ENCODE peak calls at places on chromosomes 12 and 14, in ten cellular contexts. H is HCT116, Q is fibroblast of lung, S is MM.1S, J is GM23248, A is PC-9, W is mammary epithelial cell, T is PC-3, M is neuronal stem cell, K is GM23338. P is an unnamed sample.

GRCh38 chr12:131209082-131210070 is 255.7 kb downstream of the ADGRD1 start:
- DNase-seq in W (no peak), K (no peak), Q (no peak), T (no peak), A (no peak), M (no peak), H (no peak), S (no peak), J (no peak), P (no peak)

GRCh38 chr12:57236925-57237652 is 7.6 kb downstream of the SHMT2 start:
- DNase-seq in K (no peak), T (no peak), Q (peak), A (peak), S (no peak), H (no peak), M (no peak), W (no peak), J (peak), P (peak)

GRCh38 chr14:76919811-76920571 is 93.8 kb downstream of the LRRC74A start:
- DNase-seq in A (no peak), T (peak), H (no peak), Q (peak), J (peak), W (peak), S (no peak), M (no peak), K (peak), P (peak)

GRCh38 chr12:90954921-90955320 is at the start of gene CCER1:
- DNase-seq in Q (no peak), J (no peak), M (no peak), T (no peak), H (no peak), W (no peak), K (no peak), S (no peak), A (no peak), P (no peak)

GRCh38 chr14:35285168-35285990 is 6.8 kb upstream of the PSMA6 start:
- DNase-seq in H (no peak), M (no peak), T (peak), K (no peak), S (peak), J (peak), A (no peak), W (peak), Q (no peak), P (peak)

GRCh38 chr12:83514372-83514771 is 827.7 kb downstream of the TMTC2 start:
- DNase-seq in M (no peak), A (no peak), T (peak), K (no peak), J (no peak), Q (no peak), H (peak), S (peak), W (peak), P (no peak)

GRCh38 chr14:55781046-55781445 is 201.0 kb downstream of the KTN1 start:
- DNase-seq in H (no peak), K (no peak), M (no peak), Q (no peak), T (no peak), W (no peak), A (no peak), S (no peak), J (no peak), P (no peak)

GRCh38 chr14:96501383-96501745 is 818 bp upstream of the PAPOLA start:
- DNase-seq in J (no peak), A (no peak), H (no peak), S (peak), Q (no peak), K (no peak), M (no peak), W (no peak), T (peak), P (peak)

GRCh38 chr14:32254952-32255679 is 52.0 kb upstream of the RNU6-8 start:
- DNase-seq in A (peak), M (peak), H (peak), Q (peak), S (peak), J (peak), K (peak), W (peak), T (peak), P (peak)

GRCh38 chr14:49489341-49489740 is 96.8 kb downstream of the RPS29 start:
- DNase-seq in A (no peak), T (no peak), W (no peak), M (no peak), K (no peak), H (no peak), J (no peak), Q (no peak), S (no peak), P (no peak)

GRCh38 chr14:47148686-47149085 is 497.1 kb upstream of the RPL10L start:
- DNase-seq in A (no peak), K (no peak), T (no peak), H (no peak), S (no peak), M (no peak), J (no peak), W (no peak), Q (no peak), P (no peak)

GRCh38 chr14:102554835-102555819 is 37.3 kb upstream of the RCOR1 start:
- DNase-seq in J (peak), W (no peak), M (peak), A (no peak), K (peak), Q (peak), T (no peak), H (no peak), S (peak), P (peak)

GRCh38 chr12:100672075-100672592 is 98.7 kb downstream of the GAS2L3 start:
- DNase-seq in A (peak), J (peak), T (peak), S (peak), W (no peak), M (no peak), Q (no peak), K (peak), H (no peak), P (peak)

GRCh38 chr14:75864352-75864751 is 117.4 kb downstream of the TGFB3 start:
- DNase-seq in T (peak), Q (peak), K (no peak), J (peak), H (no peak), A (no peak), S (no peak), M (no peak), W (peak), P (no peak)

GRCh38 chr14:99136401-99136800 is 135.6 kb downstream of the BCL11B start:
- DNase-seq in K (no peak), H (no peak), S (no peak), T (no peak), W (no peak), Q (no peak), A (no peak), M (no peak), J (no peak), P (no peak)

GRCh38 chr12:52715416-52715815 is 12.1 kb upstream of the KRT77 start:
- DNase-seq in K (peak), A (no peak), H (peak), T (peak), J (no peak), W (peak), S (no peak), Q (no peak), M (no peak), P (no peak)

GRCh38 chr12:117100251-117100650 is 1.0 kb upstream of the TESC start:
- DNase-seq in K (peak), T (peak), Q (peak), H (peak), S (no peak), A (no peak), W (no peak), M (peak), J (peak), P (peak)

GRCh38 chr12:89708793-89709156 is at the start of gene ATP2B1:
- DNase-seq in J (peak), A (peak), M (peak), H (peak), W (peak), Q (peak), S (peak), T (peak), K (peak), P (peak)

GRCh38 chr14:70964492-70964891 is 57.2 kb downstream of the PCNX1 start:
- DNase-seq in A (no peak), W (no peak), S (no peak), H (no peak), Q (no peak), M (no peak), K (no peak), J (no peak), T (no peak), P (no peak)

GRCh38 chr12:106282457-106283097 is 20.0 kb upstream of the TCP11L2 start:
- DNase-seq in Q (peak), T (peak), S (peak), M (peak), H (peak), W (peak), J (peak), A (peak), K (peak), P (peak)

GRCh38 chr14:55122441-55122986 is 6.5 kb upstream of the LGALS3 start:
- DNase-seq in K (no peak), Q (peak), J (no peak), A (peak), T (peak), W (no peak), S (no peak), H (no peak), M (no peak), P (no peak)

GRCh38 chr12:81759215-81759991 is at the start of gene PPFIA2:
- DNase-seq in T (no peak), A (peak), J (peak), H (no peak), S (peak), W (no peak), M (peak), Q (peak), K (peak), P (no peak)

GRCh38 chr12:28536088-28536487 is 345.8 kb downstream of the CCDC91 start:
- DNase-seq in T (peak), S (no peak), W (peak), H (no peak), J (peak), M (no peak), Q (peak), K (no peak), A (no peak), P (no peak)
- H3K4me2 ChIP-seq in T (no peak), S (no peak), W (no peak), H (no peak), J (peak), M (no peak), Q (peak), K (no peak), A (no peak), P (peak)

DNA sequence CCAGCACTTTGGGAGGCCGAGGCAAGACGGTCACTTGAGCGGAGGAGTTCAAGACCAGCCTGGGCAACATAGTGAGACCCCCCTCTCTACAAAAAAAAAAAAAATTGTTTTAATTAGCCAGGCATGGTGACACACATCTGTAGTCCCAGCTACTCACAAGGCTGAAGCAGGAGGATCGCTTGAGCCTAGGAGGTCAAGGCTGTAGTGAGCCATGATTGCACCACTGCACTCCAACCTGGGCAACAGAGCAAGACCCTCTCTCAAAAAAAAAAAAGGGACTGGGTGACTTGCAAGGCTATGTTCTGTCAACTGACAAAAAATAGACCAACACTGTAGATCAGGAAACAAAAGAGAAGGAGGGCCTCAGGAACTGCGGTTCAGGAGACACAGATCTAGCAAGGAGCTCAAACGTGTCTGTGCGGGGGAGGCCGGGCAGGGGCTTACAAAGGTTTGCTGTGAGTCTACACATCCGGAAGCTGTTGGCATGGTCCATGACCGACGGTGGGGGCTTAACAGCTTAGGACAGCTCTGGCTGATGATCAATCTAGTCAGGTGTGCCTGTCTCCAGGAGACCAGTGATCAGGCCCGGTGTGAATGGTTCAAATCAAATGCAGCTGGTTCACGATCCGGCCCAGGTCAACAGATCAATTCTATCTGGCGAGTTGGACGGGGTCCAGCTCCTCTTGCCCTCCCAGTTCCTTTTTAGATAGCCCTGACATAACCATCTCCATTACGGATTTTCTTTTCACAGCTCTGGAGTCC is 31.7 kb upstream of the INF2 start:
- DNase-seq in K (no peak), H (no peak), T (no peak), S (no peak), A (no peak), M (no peak), W (no peak), Q (no peak), J (no peak), P (peak)
- H3K4me2 ChIP-seq in K (no peak), H (no peak), T (no peak), S (no peak), A (no peak), M (no peak), W (no peak), Q (no peak), J (no peak), P (no peak)

GRCh38 chr12:14836336-14837210 is 6.8 kb downstream of the ART4 start:
- DNase-seq in K (no peak), T (peak), J (peak), H (no peak), W (peak), Q (peak), A (peak), S (no peak), M (no peak), P (no peak)

GRCh38 chr12:14833952-14834351 is 9.4 kb downstream of the ART4 start:
- DNase-seq in Q (peak), H (no peak), K (no peak), J (peak), M (no peak), A (no peak), T (no peak), S (no peak), W (no peak), P (no peak)

GRCh38 chr12:14839262-14839661 is 4.1 kb downstream of the ART4 start:
- DNase-seq in W (no peak), S (no peak), M (no peak), J (no peak), Q (no peak), A (no peak), T (no peak), H (no peak), K (no peak), P (no peak)

GRCh38 chr12:14833336-14833735 is 10.0 kb downstream of the ART4 start:
- DNase-seq in A (no peak), Q (no peak), J (no peak), T (no peak), W (no peak), K (no peak), S (no peak), H (no peak), M (no peak), P (no peak)

DNA sequence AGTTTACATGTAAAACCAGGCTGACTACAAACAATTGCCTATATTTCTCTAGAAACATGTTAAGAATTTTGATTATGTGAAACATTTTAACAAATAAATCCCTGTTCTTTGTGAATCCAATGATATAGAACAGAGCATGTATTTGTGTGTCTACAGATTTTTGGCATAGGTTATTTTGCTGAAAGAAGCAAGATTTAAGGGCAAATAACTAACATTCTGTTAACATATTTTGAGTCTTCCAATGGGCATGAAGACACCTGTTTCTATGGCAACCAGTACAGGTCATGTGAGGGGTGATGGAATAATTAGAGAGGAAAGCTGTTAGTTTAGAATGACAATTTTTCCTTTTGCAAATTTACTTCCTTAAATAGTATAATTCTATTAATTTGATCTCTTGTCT is 8.8 kb downstream of the ART4 start:
- DNase-seq in J (no peak), M (no peak), Q (no peak), W (no peak), S (no peak), A (no peak), T (no peak), H (no peak), K (no peak), P (no peak)
- H3K4me2 ChIP-seq in J (no peak), M (no peak), Q (peak), W (no peak), S (no peak), A (no peak), T (no peak), H (no peak), K (no peak), P (no peak)

GRCh38 chr12:79451365-79451764 is 239.4 kb downstream of the PAWR start:
- DNase-seq in S (no peak), H (no peak), W (no peak), M (no peak), A (no peak), Q (no peak), J (peak), K (no peak), T (peak), P (no peak)

GRCh38 chr12:79448816-79449215 is 241.9 kb downstream of the PAWR start:
- DNase-seq in J (no peak), K (peak), S (no peak), A (no peak), W (no peak), T (no peak), M (no peak), Q (no peak), H (no peak), P (no peak)

GRCh38 chr12:79452906-79453305 is 237.9 kb downstream of the PAWR start:
- DNase-seq in M (no peak), J (no peak), T (peak), S (no peak), Q (no peak), K (peak), A (peak), H (no peak), W (no peak), P (no peak)

GRCh38 chr12:79454338-79454777 is 236.4 kb downstream of the PAWR start:
- DNase-seq in J (peak), S (no peak), W (peak), K (no peak), T (peak), Q (peak), A (no peak), H (no peak), M (no peak), P (no peak)

GRCh38 chr12:79451988-79452387 is 238.8 kb downstream of the PAWR start:
- DNase-seq in K (no peak), T (peak), H (no peak), W (peak), J (peak), Q (peak), S (no peak), A (peak), M (no peak), P (peak)
- H3K4me2 ChIP-seq in K (no peak), T (peak), H (no peak), W (no peak), J (peak), Q (peak), S (no peak), A (no peak), M (no peak), P (peak)

GRCh38 chr12:107732365-107732764 is 28.6 kb downstream of the PRDM4 start:
- DNase-seq in H (no peak), J (no peak), W (no peak), M (no peak), K (peak), Q (no peak), A (no peak), T (no peak), S (no peak), P (no peak)

GRCh38 chr12:107736914-107737313 is 24.0 kb downstream of the PRDM4 start:
- DNase-seq in S (peak), Q (no peak), K (no peak), M (no peak), J (no peak), W (no peak), T (no peak), A (no peak), H (no peak), P (no peak)

GRCh38 chr12:107734139-107734538 is 26.8 kb downstream of the PRDM4 start:
- DNase-seq in S (no peak), J (no peak), W (no peak), K (no peak), T (no peak), Q (no peak), A (no peak), H (no peak), M (no peak), P (no peak)

GRCh38 chr12:107730942-107731341 is 30.0 kb downstream of the PRDM4 start:
- DNase-seq in K (no peak), Q (no peak), H (no peak), W (no peak), T (no peak), S (no peak), M (no peak), A (no peak), J (no peak), P (no peak)

GRCh38 chr12:107731376-107731775 is 29.6 kb downstream of the PRDM4 start:
- DNase-seq in W (no peak), H (no peak), A (peak), T (peak), M (no peak), Q (no peak), S (no peak), K (peak), J (no peak), P (no peak)
- H3K4me2 ChIP-seq in W (no peak), H (no peak), A (no peak), T (no peak), M (no peak), Q (no peak), S (no peak), K (no peak), J (no peak), P (no peak)

P was measured in osteoblast.